ENCODE peak calls at places on chromosomes 16 and 17, in four cellular contexts. Y, Z, U and W are unnamed samples.

GRCh38 chr17:28963212-28963611 is 11.9 kb upstream of the PHF12 start:
- DNase-seq in Z (no peak), U (no peak), Y (no peak), W (no peak)

GRCh38 chr17:45900723-45901415 is 6.5 kb downstream of the MAPT start:
- DNase-seq in Y (no peak), U (no peak), Z (no peak), W (no peak)

GRCh38 chr17:8173056-8173870 is 2.9 kb downstream of the TMEM107 start:
- DNase-seq in Z (peak; percentile 45), U (peak; percentile 98), Y (peak; percentile 77), W (peak; percentile 66)

GRCh38 chr16:11783319-11784047 is 13.6 kb downstream of the ZC3H7A start:
- DNase-seq in Y (no peak), U (no peak), Z (peak; percentile 28), W (no peak)

GRCh38 chr16:19113577-19114358 is at the start of gene ITPRIPL2:
- DNase-seq in Y (peak; percentile 92), U (peak; percentile 67), Z (peak; percentile 79), W (peak; percentile 58)

GRCh38 chr16:69840975-69841374 is 78.8 kb downstream of the WWP2 start:
- DNase-seq in Z (no peak), U (no peak), Y (no peak), W (no peak)

GRCh38 chr17:65930140-65930715 is 261.7 kb downstream of the CEP112 start:
- DNase-seq in Y (no peak), U (no peak), Z (no peak), W (no peak)

GRCh38 chr16:69725480-69726312 is 664 bp downstream of the NQO1 start:
- DNase-seq in U (peak; percentile 28), Y (no peak), Z (no peak), W (no peak)

GRCh38 chr16:30491744-30492308 is 19.3 kb downstream of the ITGAL start:
- DNase-seq in U (peak; percentile 56), Y (no peak), Z (peak; percentile 53), W (no peak)

GRCh38 chr16:3960049-3960809 is 79.7 kb upstream of the CREBBP start:
- DNase-seq in U (no peak), Z (no peak), Y (no peak), W (no peak)

GRCh38 chr16:89241187-89242003 is 23.9 kb downstream of the ZNF778 start:
- DNase-seq in Z (peak; percentile 77), U (peak; percentile 82), Y (peak; percentile 87), W (peak; percentile 70)

GRCh38 chr16:50627419-50627818 is 53.7 kb downstream of the SNX20 start:
- DNase-seq in U (no peak), Y (peak; percentile 42), Z (no peak), W (peak; percentile 42)

DNA sequence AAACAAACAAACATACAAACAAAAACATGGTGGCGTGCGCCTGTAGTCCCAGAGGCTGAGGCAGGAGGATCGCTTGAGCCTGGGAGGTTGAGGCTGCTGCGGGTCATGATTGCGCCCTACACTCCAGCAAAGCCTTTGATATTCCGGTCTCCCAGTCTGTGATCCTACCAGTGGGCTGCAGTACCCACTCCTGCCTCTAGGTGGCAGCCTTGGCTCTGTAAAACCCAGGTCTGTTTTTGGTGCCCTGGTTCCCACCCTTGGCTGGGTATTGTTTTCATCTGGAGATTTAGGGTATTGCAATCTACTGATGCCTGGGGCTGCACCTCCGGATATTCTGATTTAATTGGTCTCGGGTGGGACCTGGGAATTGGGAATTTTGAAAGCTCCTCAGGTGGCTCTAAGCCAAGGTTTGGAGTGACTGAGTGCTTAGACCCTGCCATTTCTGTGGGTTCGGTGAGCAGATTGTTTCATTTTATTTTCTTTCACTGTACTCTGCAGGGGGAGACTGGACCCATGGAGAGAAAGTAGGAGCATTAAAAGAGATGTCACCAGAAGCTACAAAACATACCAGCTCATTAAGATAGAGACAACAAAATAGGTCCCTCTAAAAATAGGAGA is 40.5 kb downstream of the MYH3 start:
- DNase-seq in Z (peak; percentile 64), U (peak; percentile 69), Y (peak; percentile 80), W (peak; percentile 96)
- TF ChIP-seq FOXJ3 in Z (no peak), U (no peak), Y (no peak), W (no peak)

DNA sequence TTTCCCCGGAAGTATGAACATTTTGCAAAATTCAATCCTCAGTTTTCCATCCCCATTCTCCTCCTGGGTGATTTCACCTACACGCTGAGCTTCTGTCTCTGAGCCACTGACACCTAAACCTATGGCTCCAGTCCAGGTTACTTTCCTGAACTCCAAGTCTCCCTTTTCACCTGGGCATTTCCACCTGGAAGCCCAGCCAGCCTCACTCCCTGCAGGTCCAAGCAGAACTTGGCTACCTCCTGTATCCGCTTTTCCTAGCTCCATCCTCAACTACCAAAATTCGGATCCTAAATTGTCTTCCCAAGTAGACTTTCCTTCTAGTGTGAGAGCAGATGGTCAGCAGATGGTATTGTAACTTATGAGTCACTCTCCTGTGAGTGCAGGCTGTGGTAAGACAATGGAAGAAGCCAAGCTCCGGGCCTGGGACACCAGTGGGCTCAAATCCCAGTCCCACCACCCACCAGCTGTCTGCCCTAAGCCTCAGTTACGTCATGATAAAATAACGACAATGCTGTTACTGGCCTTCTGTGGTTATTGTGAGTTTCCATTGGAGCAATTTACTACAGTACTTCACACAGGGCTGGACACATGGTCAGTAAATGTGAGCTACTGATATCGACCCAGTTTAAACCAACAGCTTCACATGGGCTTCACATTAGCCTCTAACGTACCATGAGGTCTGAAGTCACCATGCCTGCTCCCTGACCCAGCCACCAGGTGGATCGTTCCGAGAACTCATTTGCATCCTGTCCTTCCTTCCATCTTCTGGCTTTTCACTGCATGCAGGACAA is 33.3 kb downstream of the PECAM1 start:
- DNase-seq in Z (no peak), U (no peak), Y (no peak), W (no peak)
- TF ChIP-seq FOXJ3 in Z (no peak), U (no peak), Y (no peak), W (no peak)

GRCh38 chr17:58476812-58477211 is 11.4 kb downstream of the HSF5 start:
- DNase-seq in U (no peak), Z (no peak), Y (no peak), W (no peak)
- TF ChIP-seq FOXJ3 in U (no peak), Z (no peak), Y (no peak), W (no peak)

DNA sequence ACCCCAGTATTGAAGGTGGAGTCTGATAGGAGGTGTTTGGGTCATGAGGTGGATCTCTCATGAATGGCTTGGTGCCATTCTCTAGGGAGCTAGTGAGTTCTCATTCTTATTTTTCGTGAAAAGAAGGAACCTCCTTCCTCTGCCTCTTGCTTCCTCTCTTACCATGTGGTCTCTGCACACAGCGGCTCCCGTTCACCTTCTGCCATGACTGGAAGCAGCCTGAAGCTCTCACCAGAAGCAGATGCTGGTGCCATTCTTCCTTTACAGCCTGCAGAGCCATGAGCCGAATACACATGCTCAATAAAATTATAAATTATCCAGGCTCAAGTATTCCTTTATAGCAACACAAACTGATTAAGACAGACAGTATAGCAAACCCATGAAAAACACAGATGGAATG is 545.1 kb upstream of the C16orf82 start:
- DNase-seq in Z (no peak), U (no peak), Y (no peak), W (no peak)
- TF ChIP-seq FOXJ3 in Z (no peak), U (no peak), Y (no peak), W (no peak)

DNA sequence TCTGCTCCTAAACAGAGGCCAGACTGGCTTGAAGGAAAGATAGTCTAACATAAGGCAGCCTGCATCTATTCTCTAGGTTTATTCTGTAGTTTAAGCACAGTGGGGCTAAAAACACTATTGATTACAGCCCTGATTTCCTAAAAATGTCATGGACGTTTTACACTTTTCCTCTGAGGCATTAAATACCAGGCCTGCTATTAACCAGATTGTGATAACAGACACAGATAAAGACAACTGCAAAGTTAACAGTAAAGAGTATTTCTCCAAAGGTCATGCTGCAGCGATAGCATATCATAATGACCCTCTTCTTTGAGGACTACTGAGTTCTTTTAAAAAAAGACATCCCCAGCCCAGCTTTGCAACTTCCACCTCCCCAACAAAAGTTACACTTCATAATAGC is 59.6 kb upstream of the MON1B start:
- DNase-seq in Z (no peak), U (no peak), Y (peak; percentile 21), W (no peak)
- TF ChIP-seq FOXJ3 in Z (no peak), U (no peak), Y (no peak), W (no peak)

DNA sequence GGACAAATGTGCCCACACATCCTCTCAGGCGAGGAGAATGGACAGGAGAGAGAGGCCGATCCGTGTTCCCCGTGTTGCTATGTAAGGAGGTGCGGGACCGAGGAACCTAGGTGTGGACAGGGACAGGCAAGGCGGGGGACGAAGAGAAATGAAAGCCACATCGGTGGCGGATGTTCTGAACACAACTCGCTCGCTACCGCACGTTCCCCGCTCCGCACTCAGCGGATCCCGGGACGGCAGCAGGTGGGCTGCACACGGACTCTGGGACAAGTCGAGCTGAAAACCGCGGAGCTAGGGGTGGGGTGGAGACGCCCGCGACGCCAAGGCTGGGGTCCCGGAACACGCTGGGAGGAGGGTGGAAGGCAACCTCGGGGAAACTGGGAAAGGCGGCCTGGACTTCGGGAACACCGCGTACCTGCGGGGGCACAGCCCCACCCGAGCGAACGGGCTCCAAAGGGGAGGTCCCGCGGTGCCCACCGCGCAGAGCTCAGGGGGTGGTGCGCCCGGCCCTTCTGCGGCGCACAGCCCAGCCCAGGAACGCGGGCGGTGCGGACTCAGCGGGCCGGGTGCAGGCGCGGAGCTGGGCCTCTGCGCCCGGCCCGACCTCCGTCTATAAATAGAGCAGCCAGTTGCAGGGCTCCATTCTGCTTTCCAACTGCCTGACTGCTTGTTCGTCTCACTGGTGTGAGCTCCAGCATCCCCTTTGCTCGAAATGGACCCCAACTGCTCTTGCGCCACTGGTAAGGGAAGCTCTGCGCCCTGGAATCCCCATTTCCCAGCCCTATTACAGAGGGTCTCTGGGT is at the start of gene MT1E:
- DNase-seq in Y (peak; percentile 76), U (peak; percentile 63), Z (no peak), W (peak; percentile 67)
- TF ChIP-seq FOXJ3 in Y (no peak), U (no peak), Z (no peak), W (no peak)